ENCODE peak calls at places on chromosomes 7 and 10, in four cellular contexts. F, X, H and R are unnamed samples.

GRCh38 chr10:63266337-63267327 is 133.5 kb downstream of the NRBF2 start:
- DNase-seq in F (no peak), X (no peak), H (no peak), R (no peak)

GRCh38 chr10:111148440-111148839 is 71.6 kb downstream of the ADRA2A start:
- DNase-seq in H (no peak), F (no peak), X (no peak), R (no peak)

GRCh38 chr7:30028749-30029635 is 780 bp downstream of the PLEKHA8 start:
- DNase-seq in H (no peak), F (peak; percentile 71), X (peak; percentile 62), R (peak; percentile 19)

GRCh38 chr10:77625379-77625778 is 12.2 kb downstream of the KCNMA1 start:
- DNase-seq in H (no peak), X (no peak), F (no peak), R (no peak)

GRCh38 chr10:92079003-92079402 is 155.4 kb downstream of the BTAF1 start:
- DNase-seq in F (no peak), X (no peak), H (no peak), R (no peak)

GRCh38 chr10:21920633-21921032 is 82.9 kb downstream of the DNAJC1 start:
- DNase-seq in X (no peak), H (no peak), F (no peak), R (no peak)

GRCh38 chr7:27576360-27576944 is 86.2 kb downstream of the HIBADH start:
- DNase-seq in H (no peak), F (peak; percentile 21), X (peak; percentile 51), R (peak; percentile 16)

GRCh38 chr7:45715471-45716352 is 141.5 kb downstream of the ADCY1 start:
- DNase-seq in H (no peak), F (no peak), X (no peak), R (no peak)

GRCh38 chr7:13852281-13852968 is 137.0 kb downstream of the ETV1 start:
- DNase-seq in X (no peak), F (no peak), H (no peak), R (no peak)

GRCh38 chr10:87547734-87548311 is 43.1 kb downstream of the MINPP1 start:
- DNase-seq in X (peak; percentile 29), H (no peak), F (no peak), R (no peak)

GRCh38 chr7:30837581-30837980 is 66.4 kb downstream of the MINDY4 start:
- DNase-seq in H (no peak), F (no peak), X (no peak), R (no peak)

GRCh38 chr10:72638586-72639440 is 12.9 kb upstream of the MICU1 start:
- DNase-seq in H (no peak), X (no peak), F (peak; percentile 83), R (no peak)

GRCh38 chr10:88163572-88163971 is 300.1 kb downstream of the PTEN start:
- DNase-seq in H (no peak), X (no peak), F (no peak), R (no peak)

GRCh38 chr7:68730194-68730593 is 868.1 kb upstream of the AUTS2 start:
- DNase-seq in F (peak; percentile 6), X (no peak), H (no peak), R (no peak)

GRCh38 chr7:126022452-126022851 is 1092.8 kb upstream of the POT1 start:
- DNase-seq in F (no peak), X (no peak), H (no peak), R (no peak)

GRCh38 chr10:109978481-109978880 is 29.3 kb upstream of the ADD3 start:
- DNase-seq in F (peak; percentile 29), H (no peak), X (peak; percentile 74), R (peak; percentile 64)

DNA sequence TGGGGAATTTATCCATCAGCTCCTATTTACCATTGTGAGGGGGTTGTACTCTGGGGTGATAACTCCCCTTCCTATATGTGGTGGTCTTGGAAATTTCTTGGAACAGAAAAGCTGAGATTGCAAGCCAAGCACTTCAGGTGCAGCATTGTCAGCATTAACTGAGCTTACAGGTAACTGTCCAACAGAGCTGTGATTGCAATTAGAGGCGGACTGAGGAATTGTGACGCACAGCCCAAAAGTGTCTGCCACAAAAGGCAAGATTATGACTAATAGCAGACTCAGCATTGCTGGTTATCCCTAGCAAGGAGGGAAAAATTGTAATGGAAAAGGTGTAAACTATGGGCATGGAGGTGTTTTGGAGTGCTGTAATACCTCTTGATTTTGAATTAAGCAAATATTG is 126.1 kb upstream of the AGR3 start:
- DNase-seq in H (no peak), F (no peak), X (no peak), R (no peak)
- TF ChIP-seq TARDBP in H (no peak), F (no peak), X (no peak), R (no peak)

GRCh38 chr10:47372726-47373125 is 11.4 kb downstream of the ZNF488 start:
- DNase-seq in X (no peak), H (no peak), F (no peak), R (no peak)

GRCh38 chr10:47378606-47379444 is 5.3 kb downstream of the ZNF488 start:
- DNase-seq in X (no peak), H (no peak), F (no peak), R (no peak)

GRCh38 chr10:47371629-47372485 is 12.2 kb downstream of the ZNF488 start:
- DNase-seq in X (no peak), H (no peak), F (no peak), R (no peak)

GRCh38 chr10:47376522-47377220 is 7.4 kb downstream of the ZNF488 start:
- DNase-seq in F (no peak), H (no peak), X (no peak), R (no peak)

GRCh38 chr10:47374611-47375536 is 9.2 kb downstream of the ZNF488 start:
- DNase-seq in H (no peak), X (no peak), F (no peak), R (no peak)
- TF ChIP-seq FOXK2 in H (no peak), X (no peak), F (no peak), R (no peak)

GRCh38 chr7:105808703-105809590 is 67.5 kb downstream of the ATXN7L1 start:
- DNase-seq in X (peak; percentile 34), H (peak; percentile 99), F (no peak), R (no peak)
- TF ChIP-seq FOXM1 in X (no peak), H (peak; percentile 99), F (no peak), R (no peak)

GRCh38 chr7:136687693-136688322 is 180.6 kb upstream of the CHRM2 start:
- DNase-seq in F (peak; percentile 7), X (peak; percentile 52), H (no peak), R (peak; percentile 27)
- TF ChIP-seq TARDBP in F (no peak), X (no peak), H (no peak), R (no peak)

DNA sequence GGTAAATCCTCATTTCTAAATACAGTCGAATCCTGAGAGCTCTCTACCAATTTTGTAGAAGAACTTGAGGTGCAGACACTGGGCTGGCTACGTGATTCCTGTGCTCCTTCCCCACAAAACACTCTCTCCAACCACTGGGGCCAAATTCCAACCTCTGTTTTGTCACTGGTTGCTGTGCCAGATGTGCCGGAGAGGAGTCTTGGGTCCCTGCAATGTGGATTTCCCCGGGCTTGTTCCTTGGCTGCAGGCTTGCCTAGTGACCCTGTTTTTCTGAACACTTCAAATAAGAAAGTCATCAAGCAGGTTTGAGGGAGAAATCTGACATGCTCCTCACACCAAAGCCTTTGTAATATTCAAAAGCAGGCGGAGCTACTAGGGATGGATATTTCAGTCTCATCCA is 44.4 kb upstream of the AGBL3 start:
- DNase-seq in X (no peak), H (no peak), F (no peak), R (no peak)
- TF ChIP-seq FOXK2 in X (no peak), H (no peak), F (no peak), R (no peak)

DNA sequence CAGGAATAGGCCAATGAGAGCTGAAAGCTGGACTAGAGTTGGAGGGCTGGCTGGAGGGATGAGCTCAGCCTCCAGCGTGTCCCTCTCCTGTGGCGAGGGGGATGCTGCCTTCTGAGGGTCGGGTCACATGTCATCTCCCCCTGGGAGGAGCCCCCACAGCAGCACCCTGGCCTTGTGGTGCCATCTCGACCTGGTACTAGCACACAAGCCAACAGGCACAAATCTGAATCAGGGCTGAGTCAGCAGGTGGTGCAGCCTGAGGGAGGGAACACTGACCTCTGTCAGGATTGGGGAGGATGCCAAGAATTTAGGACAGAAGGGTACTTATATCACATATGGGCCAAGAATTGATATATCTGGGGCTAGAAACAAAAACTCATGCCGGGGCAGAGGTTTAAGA is 280.4 kb downstream of the CELF2 start:
- DNase-seq in X (no peak), F (no peak), H (no peak), R (no peak)
- TF ChIP-seq FOXM1 in X (no peak), F (no peak), H (no peak), R (no peak)

GRCh38 chr10:101780818-101781654 is 2.2 kb downstream of the NPM3 start:
- DNase-seq in H (peak; percentile 25), F (peak; percentile 35), X (peak; percentile 74), R (peak; percentile 89)
- TF ChIP-seq TARDBP in H (no peak), F (no peak), X (no peak), R (no peak)

GRCh38 chr10:127968027-127968441 is 61.1 kb downstream of the PTPRE start:
- DNase-seq in X (no peak), F (no peak), H (no peak), R (no peak)

GRCh38 chr10:127966875-127967274 is 60.0 kb downstream of the PTPRE start:
- DNase-seq in H (no peak), F (no peak), X (no peak), R (no peak)

GRCh38 chr10:127962205-127962604 is 55.3 kb downstream of the PTPRE start:
- DNase-seq in F (no peak), X (no peak), H (no peak), R (no peak)

GRCh38 chr10:127964644-127965043 is 57.7 kb downstream of the PTPRE start:
- DNase-seq in H (no peak), X (no peak), F (no peak), R (no peak)

GRCh38 chr10:127963136-127963535 is 56.2 kb downstream of the PTPRE start:
- DNase-seq in X (no peak), H (no peak), F (no peak), R (no peak)
- TF ChIP-seq FOXK2 in X (no peak), H (no peak), F (no peak), R (no peak)

DNA sequence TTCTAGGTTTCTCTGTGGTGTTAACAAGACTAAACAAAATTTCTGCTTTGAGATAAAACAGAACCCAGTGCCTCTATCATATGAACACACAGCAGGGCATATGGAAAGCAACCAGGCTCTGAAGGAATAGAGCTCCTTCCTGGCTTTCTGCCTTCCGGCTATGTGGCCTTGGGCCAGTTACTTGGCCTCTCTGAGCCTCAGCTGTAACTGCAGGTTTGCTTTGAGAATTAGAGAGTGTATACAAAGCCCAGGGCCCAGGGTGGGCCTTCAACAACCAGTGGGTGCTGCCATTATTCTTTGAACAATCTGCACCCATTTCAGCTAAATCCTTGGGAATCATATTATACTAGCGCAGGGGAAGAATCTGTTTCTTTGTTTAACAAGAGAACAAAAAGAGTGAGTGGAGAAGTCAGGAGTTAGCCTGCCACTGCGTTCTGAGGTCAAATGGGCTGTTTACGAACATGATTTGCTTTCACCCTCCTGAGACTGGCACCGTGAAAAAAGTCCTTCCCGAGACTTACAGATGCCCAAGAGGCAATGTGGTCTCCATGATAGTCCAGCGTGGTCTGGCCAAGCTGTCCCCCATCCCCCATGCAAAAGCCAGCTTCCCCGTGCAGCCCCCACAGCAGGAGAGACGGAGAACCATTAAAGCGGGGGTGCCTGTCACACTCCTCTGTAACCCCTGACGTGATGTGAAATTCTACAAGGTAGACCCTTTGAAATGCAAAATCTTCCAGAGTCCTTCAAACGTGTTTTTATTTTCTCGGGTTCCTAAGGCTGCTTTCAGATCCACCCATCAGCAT is 4.9 kb downstream of the FAM53B start:
- DNase-seq in F (no peak), X (no peak), H (no peak), R (no peak)
- TF ChIP-seq FOXM1 in F (no peak), X (no peak), H (no peak), R (no peak)

GRCh38 chr7:117929217-117929616 is 56.0 kb upstream of the CTTNBP2 start:
- DNase-seq in H (no peak), F (no peak), X (no peak), R (no peak)
- TF ChIP-seq TARDBP in H (no peak), F (no peak), X (no peak), R (no peak)